ENCODE peak calls at places on chromosomes 4 and X, in five cellular contexts. One of them, this sample, is unnamed. For H3K27me3, the result is how much of the 10 kb centered on the place peaks cover.

GRCh38 chr4:173547889-173548288 is 17.9 kb upstream of the HAND2 start:
- DNase-seq in H9: no peak
- DNase-seq in mesenchymal stem cell: no peak
- DNase-seq in trophoblast cell: peak
- DNase-seq in IMR-90: no peak
- DNase-seq in this sample: no peak

GRCh38 chrX:19616959-19617358 is 101.7 kb upstream of the MAP3K15 start:
- DNase-seq in H9: no peak
- DNase-seq in mesenchymal stem cell: no peak
- DNase-seq in trophoblast cell: peak
- DNase-seq in IMR-90: peak
- DNase-seq in this sample: no peak

GRCh38 chr4:153969542-153969941 is 180.7 kb upstream of the SFRP2 start:
- DNase-seq in H9: no peak
- DNase-seq in mesenchymal stem cell: no peak
- DNase-seq in trophoblast cell: no peak
- DNase-seq in IMR-90: no peak
- DNase-seq in this sample: no peak

GRCh38 chrX:150352581-150352980 is 10.5 kb upstream of the MAMLD1 start:
- DNase-seq in H9: no peak
- DNase-seq in mesenchymal stem cell: no peak
- DNase-seq in trophoblast cell: no peak
- DNase-seq in IMR-90: peak
- DNase-seq in this sample: no peak

GRCh38 chr4:4843651-4844291 is 15.7 kb upstream of the MSX1 start:
- DNase-seq in H9: no peak
- DNase-seq in mesenchymal stem cell: no peak
- DNase-seq in trophoblast cell: no peak
- DNase-seq in IMR-90: no peak
- DNase-seq in this sample: no peak

GRCh38 chrX:23752740-23753435 is 9.8 kb upstream of the ACOT9 start:
- DNase-seq in H9: no peak
- DNase-seq in mesenchymal stem cell: peak
- DNase-seq in trophoblast cell: peak
- DNase-seq in IMR-90: peak
- DNase-seq in this sample: no peak

GRCh38 chr4:98939446-98939845 is 10.5 kb upstream of the EIF4E start:
- DNase-seq in H9: no peak
- DNase-seq in mesenchymal stem cell: no peak
- DNase-seq in trophoblast cell: no peak
- DNase-seq in IMR-90: no peak
- DNase-seq in this sample: no peak

GRCh38 chr4:158519226-158519625 is 2.5 kb upstream of the RXFP1 start:
- DNase-seq in H9: no peak
- DNase-seq in mesenchymal stem cell: no peak
- DNase-seq in trophoblast cell: no peak
- DNase-seq in IMR-90: no peak
- DNase-seq in this sample: no peak

GRCh38 chrX:133999013-133999705 is 13.8 kb upstream of the GPC3 start:
- DNase-seq in H9: no peak
- DNase-seq in mesenchymal stem cell: peak
- DNase-seq in trophoblast cell: no peak
- DNase-seq in IMR-90: no peak
- DNase-seq in this sample: no peak

GRCh38 chrX:70434352-70434866 is 10.2 kb upstream of the DLG3 start:
- DNase-seq in H9: peak
- DNase-seq in mesenchymal stem cell: peak
- DNase-seq in trophoblast cell: peak
- DNase-seq in IMR-90: peak
- DNase-seq in this sample: peak

GRCh38 chr4:11471613-11472012 is 42.9 kb upstream of the HS3ST1 start:
- DNase-seq in H9: no peak
- DNase-seq in mesenchymal stem cell: no peak
- DNase-seq in trophoblast cell: peak
- DNase-seq in IMR-90: no peak
- DNase-seq in this sample: no peak

DNA sequence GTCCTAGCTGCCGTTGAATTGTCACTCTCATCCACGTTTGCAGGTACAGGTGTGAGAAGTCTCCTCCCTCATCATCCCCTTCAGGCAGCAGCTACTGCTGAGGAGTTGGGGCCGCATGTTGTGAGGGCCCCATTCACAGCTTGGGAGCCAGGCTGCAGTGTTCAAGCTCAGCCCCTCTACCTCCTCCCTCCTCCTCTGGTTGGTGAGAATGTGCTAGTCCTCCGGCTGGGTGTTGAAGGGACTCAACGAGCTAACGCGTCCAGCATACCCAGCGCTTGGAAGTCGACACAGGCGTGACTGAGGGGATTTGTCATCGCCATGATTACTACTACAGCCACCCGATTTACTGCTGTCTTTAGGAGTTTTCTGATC is 82.0 kb upstream of the PSAPL1 start:
- DNase-seq in H9: no peak
- DNase-seq in mesenchymal stem cell: no peak
- DNase-seq in trophoblast cell: no peak
- DNase-seq in IMR-90: no peak
- DNase-seq in this sample: no peak
- H3K27me3 ChIP-seq in H9: under half
- H3K27me3 ChIP-seq in mesenchymal stem cell: under half
- H3K27me3 ChIP-seq in trophoblast cell: under half
- H3K27me3 ChIP-seq in IMR-90: half or more
- H3K27me3 ChIP-seq in this sample: under half

DNA sequence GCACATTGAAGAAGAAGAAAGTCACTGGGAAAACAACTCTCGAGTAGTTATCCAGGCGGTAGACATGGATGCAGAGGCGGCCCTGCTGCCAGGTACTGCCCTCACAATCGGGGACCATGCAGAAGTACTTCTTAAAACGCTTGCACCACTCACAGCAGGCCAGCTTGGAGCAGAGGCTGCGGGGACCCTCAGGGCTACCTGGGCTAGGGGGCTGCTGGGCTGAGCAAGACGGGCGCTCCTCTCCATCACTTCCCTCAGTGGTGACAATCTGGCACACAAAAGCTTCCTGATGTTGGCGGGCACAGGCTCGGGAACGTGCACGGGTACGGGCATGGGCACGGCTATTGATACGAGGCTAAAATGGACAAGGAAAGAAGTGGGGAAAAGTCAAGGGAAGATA is 19.7 kb downstream of the GABRE start:
- DNase-seq in H9: no peak
- DNase-seq in mesenchymal stem cell: no peak
- DNase-seq in trophoblast cell: no peak
- DNase-seq in IMR-90: no peak
- DNase-seq in this sample: no peak
- H3K14ac ChIP-seq in H9: no peak
- H3K14ac ChIP-seq in mesenchymal stem cell: no peak
- H3K14ac ChIP-seq in trophoblast cell: no peak
- H3K14ac ChIP-seq in IMR-90: no peak
- H3K14ac ChIP-seq in this sample: no peak

GRCh38 chr4:57591073-57591472 is 480.9 kb upstream of the IGFBP7 start:
- DNase-seq in H9: no peak
- DNase-seq in mesenchymal stem cell: no peak
- DNase-seq in trophoblast cell: no peak
- DNase-seq in IMR-90: no peak
- DNase-seq in this sample: no peak
- H3K27me3 ChIP-seq in H9: under half
- H3K27me3 ChIP-seq in mesenchymal stem cell: under half
- H3K27me3 ChIP-seq in trophoblast cell: under half
- H3K27me3 ChIP-seq in IMR-90: under half
- H3K27me3 ChIP-seq in this sample: under half

GRCh38 chr4:15654556-15655222 is 468 bp downstream of the FBXL5 start:
- DNase-seq in H9: peak
- DNase-seq in mesenchymal stem cell: peak
- DNase-seq in trophoblast cell: peak
- DNase-seq in IMR-90: peak
- DNase-seq in this sample: no peak
- H3K14ac ChIP-seq in H9: peak
- H3K14ac ChIP-seq in mesenchymal stem cell: no peak
- H3K14ac ChIP-seq in trophoblast cell: peak
- H3K14ac ChIP-seq in IMR-90: peak
- H3K14ac ChIP-seq in this sample: peak